ENCODE peak calls at places on chromosomes 11 and 22, in eight cellular contexts. E is neural progenitor cell, J is gastrocnemius medialis, Y is tibial artery, O is OCI-LY7, R is uterus, V is breast epithelium, C is mammary epithelial cell. I is an unnamed sample.

GRCh38 chr22:37906364-37907008 is 389 bp downstream of the MICALL1 start:
- DNase-seq in E (peak; percentile 55), J (no peak), Y (no peak), O (peak; percentile 35), R (peak; percentile 39), V (no peak), C (no peak), I (no peak)

GRCh38 chr11:43576834-43577521 is 103.6 kb upstream of the HSD17B12 start:
- DNase-seq in E (peak; percentile 93), J (no peak), Y (no peak), O (no peak), R (no peak), V (no peak), C (no peak), I (no peak)

GRCh38 chr22:29635734-29636357 is 32.4 kb downstream of the NF2 start:
- DNase-seq in E (peak; percentile 51), J (no peak), Y (no peak), O (peak; percentile 58), R (no peak), V (no peak), C (peak; percentile 39), I (no peak)

GRCh38 chr11:26947904-26948639 is 45.8 kb upstream of the FIBIN start:
- DNase-seq in E (peak; percentile 13), J (no peak), Y (no peak), O (no peak), R (no peak), V (no peak), C (peak; percentile 60), I (no peak)

GRCh38 chr11:74849525-74850391 is 99.1 kb downstream of the XRRA1 start:
- DNase-seq in E (peak; percentile 51), J (no peak), Y (no peak), O (peak; percentile 11), R (no peak), V (no peak), C (peak; percentile 79), I (no peak)

GRCh38 chr11:127006311-127006710 is 5.7 kb upstream of the KIRREL3 start:
- DNase-seq in E (no peak), J (no peak), Y (no peak), O (no peak), R (no peak), V (no peak), C (peak; percentile 43), I (no peak)

GRCh38 chr11:6703247-6704063 is 20.3 kb upstream of the MRPL17 start:
- DNase-seq in E (peak; percentile 67), J (peak; percentile 28), Y (peak; percentile 59), O (peak; percentile 42), R (peak; percentile 27), V (peak; percentile 45), C (peak; percentile 65), I (no peak)

GRCh38 chr22:43994006-43994405 is 30.1 kb upstream of the PARVB start:
- DNase-seq in E (no peak), J (no peak), Y (no peak), O (no peak), R (no peak), V (no peak), C (no peak), I (no peak)

GRCh38 chr11:131665344-131665968 is 295.0 kb downstream of the NTM start:
- DNase-seq in E (no peak), J (no peak), Y (no peak), O (no peak), R (no peak), V (no peak), C (no peak), I (no peak)

GRCh38 chr11:94700631-94701030 is 67.5 kb upstream of the AMOTL1 start:
- DNase-seq in E (no peak), J (no peak), Y (no peak), O (no peak), R (no peak), V (no peak), C (no peak), I (no peak)

GRCh38 chr11:71988050-71988449 is 10.7 kb upstream of the IL18BP start:
- DNase-seq in E (no peak), J (no peak), Y (no peak), O (no peak), R (peak; percentile 78), V (no peak), C (no peak), I (no peak)

GRCh38 chr22:46351767-46352166 is 16.3 kb downstream of the TRMU start:
- DNase-seq in E (no peak), J (no peak), Y (no peak), O (no peak), R (no peak), V (no peak), C (no peak), I (no peak)

GRCh38 chr22:42684462-42685195 is 35.4 kb upstream of the CYB5R3 start:
- DNase-seq in E (no peak), J (peak; percentile 55), Y (peak; percentile 81), O (no peak), R (peak; percentile 65), V (no peak), C (no peak), I (no peak)

GRCh38 chr11:69657911-69658605 is 17.1 kb downstream of the LTO1 start:
- DNase-seq in E (peak; percentile 97), J (peak; percentile 4), Y (no peak), O (no peak), R (no peak), V (no peak), C (no peak), I (no peak)

GRCh38 chr11:60130496-60130895 is 42.0 kb downstream of the MS4A2 start:
- DNase-seq in E (peak; percentile 69), J (no peak), Y (no peak), O (peak; percentile 61), R (peak; percentile 23), V (no peak), C (peak; percentile 57), I (no peak)

GRCh38 chr11:6284250-6284649 is 24.6 kb downstream of the CCKBR start:
- DNase-seq in E (no peak), J (no peak), Y (no peak), O (no peak), R (no peak), V (no peak), C (no peak), I (no peak)

GRCh38 chr22:20943104-20943933 is 23.7 kb upstream of the AIFM3 start:
- DNase-seq in E (no peak), J (no peak), Y (no peak), O (no peak), R (no peak), V (no peak), C (no peak), I (no peak)

GRCh38 chr11:125925804-125926203 is 20.0 kb upstream of the VSIG10L2 start:
- DNase-seq in E (no peak), J (no peak), Y (no peak), O (no peak), R (no peak), V (no peak), C (no peak), I (no peak)

GRCh38 chr11:117000741-117001096 is 97.5 kb downstream of the SIK3 start:
- DNase-seq in E (no peak), J (no peak), Y (no peak), O (no peak), R (no peak), V (peak; percentile 43), C (peak; percentile 44), I (no peak)

GRCh38 chr11:10735532-10736465 is 15.2 kb upstream of the CTR9 start:
- DNase-seq in E (peak; percentile 96), J (peak; percentile 92), Y (peak; percentile 95), O (peak; percentile 80), R (peak; percentile 96), V (peak; percentile 80), C (peak; percentile 89), I (peak; percentile 97)

GRCh38 chr11:75919525-75919924 is 104.5 kb downstream of the UVRAG start:
- DNase-seq in E (no peak), J (no peak), Y (no peak), O (peak; percentile 19), R (no peak), V (no peak), C (no peak), I (no peak)

GRCh38 chr11:68116892-68117435 is 4.2 kb downstream of the CHKA start:
- DNase-seq in E (no peak), J (no peak), Y (no peak), O (no peak), R (no peak), V (no peak), C (no peak), I (no peak)
- H3K27ac ChIP-seq in E (peak overlapping the region; percentile 33), J (no peak overlapping the region), Y (no peak overlapping the region), O (no peak overlapping the region), R (no peak overlapping the region), V (peak overlapping the region; percentile 40), C (no peak overlapping the region), I (no peak overlapping the region)

GRCh38 chr22:19714320-19715252 is at the start of gene SEPTIN5:
- DNase-seq in E (peak; percentile 52), J (no peak), Y (no peak), O (no peak), R (no peak), V (no peak), C (no peak), I (no peak)
- H3K4me3 ChIP-seq in E (peak within 1 kb of the TSS; percentile 74), J (peak within 1 kb of the TSS; percentile 64), Y (peak within 1 kb of the TSS; percentile 75), O (no peak within 1 kb of the TSS), R (peak within 1 kb of the TSS; percentile 39), V (peak within 1 kb of the TSS; percentile 62), C (peak within 1 kb of the TSS; percentile 58), I (peak within 1 kb of the TSS; percentile 89)

GRCh38 chr11:61172353-61172752 is 11.1 kb upstream of the VPS37C start:
- DNase-seq in E (no peak), J (no peak), Y (no peak), O (no peak), R (no peak), V (no peak), C (no peak), I (no peak)

GRCh38 chr11:61172888-61173287 is 11.7 kb upstream of the VPS37C start:
- DNase-seq in E (no peak), J (no peak), Y (no peak), O (no peak), R (no peak), V (no peak), C (no peak), I (no peak)

GRCh38 chr11:61174275-61174674 is 13.0 kb upstream of the VPS37C start:
- DNase-seq in E (no peak), J (no peak), Y (no peak), O (no peak), R (no peak), V (no peak), C (no peak), I (no peak)

GRCh38 chr11:61174949-61175348 is 13.7 kb upstream of the VPS37C start:
- DNase-seq in E (no peak), J (no peak), Y (no peak), O (no peak), R (no peak), V (no peak), C (no peak), I (no peak)

DNA sequence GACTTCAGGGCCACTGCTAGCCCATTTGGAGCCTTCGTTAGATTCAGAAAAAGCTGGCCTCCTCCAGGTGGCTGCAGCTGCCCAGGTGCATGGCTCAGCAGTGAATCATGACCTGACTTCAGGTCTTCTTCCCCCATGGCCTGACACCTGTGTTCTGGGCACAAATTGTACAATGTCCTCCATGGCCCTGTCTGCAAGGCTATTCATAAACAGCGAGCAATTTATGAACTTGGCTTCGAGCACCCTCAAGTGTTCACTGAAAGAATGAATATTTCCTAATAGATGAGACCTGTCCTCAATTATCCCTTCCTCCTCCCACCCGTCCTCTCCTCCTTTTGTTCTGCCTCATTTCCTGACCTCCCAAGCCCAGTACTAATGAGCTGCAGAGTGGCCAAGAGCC is 12.2 kb upstream of the VPS37C start:
- DNase-seq in E (no peak), J (no peak), Y (no peak), O (peak; percentile 24), R (no peak), V (no peak), C (peak; percentile 12), I (no peak)
- TF ChIP-seq CTCF in E (no peak), J (no peak), Y (no peak), O (peak; percentile 51), R (peak; percentile 11), V (no peak), C (no peak), I (no peak)

GRCh38 chr11:110777765-110778164 is 65.5 kb upstream of the ARHGAP20 start:
- DNase-seq in E (no peak), J (no peak), Y (peak; percentile 36), O (no peak), R (peak; percentile 18), V (no peak), C (peak; percentile 48), I (no peak)
- H3K27ac ChIP-seq in E (no peak overlapping the region), J (no peak overlapping the region), Y (peak overlapping the region; percentile 51), O (no peak overlapping the region), R (no peak overlapping the region), V (peak overlapping the region; percentile 6), C (no peak overlapping the region), I (no peak overlapping the region)